ENCODE peak calls at places on chromosome 15, in seven cellular contexts. F, N, B, W, Q, D and T are unnamed samples.
A peak's percentile ranks its signal among the peaks of the same experiment; 100 is the strongest.

GRCh38 chr15:69193948-69194827 is 33.8 kb downstream of the GLCE start:
- DNase-seq in F (no peak), N (peak; percentile 79), B (no peak), W (no peak), Q (peak; percentile 51), D (no peak), T (no peak)

GRCh38 chr15:55742927-55743614 is at the start of gene PRTG:
- DNase-seq in F (peak; percentile 72), N (peak; percentile 70), B (peak; percentile 77), W (no peak), Q (peak; percentile 64), D (no peak), T (peak; percentile 92)

GRCh38 chr15:85609492-85609891 is 185.2 kb downstream of the KLHL25 start:
- DNase-seq in F (no peak), N (no peak), B (no peak), W (no peak), Q (no peak), D (no peak), T (no peak)

GRCh38 chr15:92882697-92883642 is 17.2 kb upstream of the CHD2 start:
- DNase-seq in F (no peak), N (no peak), B (no peak), W (no peak), Q (peak; percentile 51), D (no peak), T (no peak)

GRCh38 chr15:58393196-58393790 is 38.5 kb upstream of the LIPC start:
- DNase-seq in F (no peak), N (peak; percentile 30), B (no peak), W (no peak), Q (no peak), D (peak; percentile 31), T (no peak)

GRCh38 chr15:101201411-101202174 is 50.3 kb downstream of the CHSY1 start:
- DNase-seq in F (peak; percentile 95), N (peak; percentile 100), B (peak; percentile 75), W (peak; percentile 19), Q (peak; percentile 98), D (peak; percentile 76), T (peak; percentile 93)

GRCh38 chr15:38547255-38547997 is 17.2 kb downstream of the RASGRP1 start:
- DNase-seq in F (no peak), N (peak; percentile 86), B (no peak), W (no peak), Q (peak; percentile 87), D (no peak), T (no peak)

GRCh38 chr15:66454143-66454542 is 43.4 kb downstream of the SNAPC5 start:
- DNase-seq in F (no peak), N (peak; percentile 23), B (no peak), W (no peak), Q (peak; percentile 48), D (no peak), T (no peak)

GRCh38 chr15:69736161-69736560 is 283.5 kb downstream of the RPLP1 start:
- DNase-seq in F (no peak), N (no peak), B (no peak), W (no peak), Q (no peak), D (no peak), T (no peak)

GRCh38 chr15:76058714-76059319 is 968 bp upstream of the TMEM266 start:
- DNase-seq in F (no peak), N (no peak), B (no peak), W (no peak), Q (peak; percentile 20), D (no peak), T (peak; percentile 68)

GRCh38 chr15:81027200-81027599 is 26.5 kb downstream of the TLNRD1 start:
- DNase-seq in F (no peak), N (peak; percentile 72), B (no peak), W (no peak), Q (peak; percentile 16), D (no peak), T (no peak)